ENCODE peak calls at places on chromosomes 13 and 19, in eight cellular contexts. G, L, P, F, U, D, H and X are unnamed samples.

GRCh38 chr19:54105796-54106195 is 3.1 kb downstream of the NDUFA3 start:
- DNase-seq in D (peak), L (no peak), H (no peak), P (no peak), G (no peak), U (no peak), F (no peak), X (no peak)

GRCh38 chr13:94703271-94703670 is 9.1 kb downstream of the SOX21 start:
- DNase-seq in H (no peak), P (no peak), F (no peak), D (no peak), L (no peak), G (no peak), U (no peak), X (no peak)

GRCh38 chr13:95226932-95227718 is 74.1 kb downstream of the ABCC4 start:
- DNase-seq in D (no peak), P (no peak), U (no peak), H (no peak), F (no peak), G (no peak), L (no peak), X (no peak)

GRCh38 chr19:30580673-30581072 is 208.5 kb downstream of the ZNF536 start:
- DNase-seq in U (no peak), P (no peak), H (no peak), F (no peak), L (no peak), D (no peak), G (no peak), X (no peak)

GRCh38 chr13:98506343-98507059 is 70.4 kb downstream of the STK24 start:
- DNase-seq in H (no peak), U (no peak), G (no peak), F (no peak), L (no peak), P (no peak), D (no peak), X (no peak)

GRCh38 chr19:28284389-28284788 is 928.6 kb downstream of the UQCRFS1 start:
- DNase-seq in G (no peak), P (no peak), U (no peak), D (no peak), F (no peak), L (no peak), H (no peak), X (no peak)

GRCh38 chr19:40415799-40416198 is 2.6 kb upstream of the PRX start:
- DNase-seq in F (no peak), P (no peak), D (no peak), H (no peak), G (no peak), L (no peak), U (no peak), X (no peak)

GRCh38 chr19:1265611-1266115 is 3.5 kb upstream of the CIRBP start:
- DNase-seq in P (peak), U (peak), L (peak), G (no peak), D (no peak), F (peak), H (no peak), X (no peak)

GRCh38 chr13:99256283-99256682 is 1.9 kb downstream of the GPR18 start:
- DNase-seq in D (no peak), P (no peak), F (peak), U (no peak), G (no peak), H (no peak), L (no peak), X (no peak)

GRCh38 chr13:43961909-43962308 is 82.2 kb downstream of the LACC1 start:
- DNase-seq in H (no peak), G (no peak), U (no peak), F (no peak), D (no peak), P (no peak), L (no peak), X (peak)

GRCh38 chr13:20475927-20476691 is 49.5 kb downstream of the CRYL1 start:
- DNase-seq in G (no peak), D (no peak), P (no peak), F (peak), H (peak), L (no peak), U (no peak), X (no peak)

GRCh38 chr19:31548941-31549340 is 199.7 kb upstream of the TSHZ3 start:
- DNase-seq in L (no peak), U (peak), D (no peak), P (peak), F (peak), H (no peak), G (peak), X (no peak)

GRCh38 chr19:1811472-1811894 is 593 bp downstream of the ATP8B3 start:
- DNase-seq in D (peak), G (no peak), L (peak), H (peak), U (peak), F (peak), P (peak), X (peak)

GRCh38 chr13:41313117-41313516 is 2.0 kb downstream of the NAA16 start:
- DNase-seq in P (no peak), F (no peak), U (no peak), H (no peak), G (no peak), L (no peak), D (no peak), X (no peak)

GRCh38 chr13:41313659-41314197 is 2.7 kb downstream of the NAA16 start:
- DNase-seq in F (no peak), H (no peak), G (no peak), U (no peak), P (no peak), D (no peak), L (no peak), X (no peak)

GRCh38 chr13:41308241-41308640 is 2.8 kb upstream of the NAA16 start:
- DNase-seq in G (no peak), H (no peak), L (no peak), P (no peak), F (no peak), U (no peak), D (no peak), X (no peak)

GRCh38 chr13:41311607-41312500 is 787 bp downstream of the NAA16 start:
- DNase-seq in G (no peak), P (peak), D (peak), F (peak), H (peak), U (peak), L (peak), X (peak)

DNA sequence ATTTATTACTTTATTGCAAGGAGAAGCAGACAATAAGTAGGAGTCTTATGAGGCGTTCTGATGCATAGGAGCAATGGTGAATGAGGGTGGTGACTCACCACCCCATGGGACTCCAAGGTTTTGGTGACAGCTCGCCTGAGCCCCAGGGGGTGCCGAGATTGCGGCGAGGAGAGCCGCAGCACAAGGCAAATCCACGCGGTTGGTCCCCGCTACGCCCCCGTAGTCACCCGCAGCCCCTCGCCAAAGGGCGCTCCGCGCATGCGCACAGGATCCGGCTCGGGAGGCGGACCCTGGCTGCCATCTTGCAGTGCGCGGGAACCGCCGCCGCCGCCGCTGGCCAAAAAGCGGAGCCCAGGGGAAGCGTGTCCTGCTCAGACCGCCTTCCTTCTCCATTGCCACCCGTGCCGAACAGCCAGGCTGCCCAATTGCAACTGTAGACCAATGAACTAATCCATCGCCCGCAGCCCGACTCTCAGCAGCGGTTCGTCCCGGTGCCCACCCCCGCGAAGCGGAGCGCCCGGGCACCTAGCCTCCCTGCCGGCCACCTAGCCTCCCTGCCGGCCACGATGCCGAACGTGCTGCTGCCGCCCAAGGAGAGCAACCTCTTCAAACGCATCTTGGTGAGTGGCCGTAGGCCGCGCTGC is at the start of gene NAA16:
- DNase-seq in H (peak), D (peak), U (peak), G (peak), P (peak), L (peak), F (peak), X (peak)
- TF ChIP-seq CTCF in H (no peak), D (no peak), U (no peak), G (no peak), P (no peak), L (peak), F (no peak), X (no peak)

DNA sequence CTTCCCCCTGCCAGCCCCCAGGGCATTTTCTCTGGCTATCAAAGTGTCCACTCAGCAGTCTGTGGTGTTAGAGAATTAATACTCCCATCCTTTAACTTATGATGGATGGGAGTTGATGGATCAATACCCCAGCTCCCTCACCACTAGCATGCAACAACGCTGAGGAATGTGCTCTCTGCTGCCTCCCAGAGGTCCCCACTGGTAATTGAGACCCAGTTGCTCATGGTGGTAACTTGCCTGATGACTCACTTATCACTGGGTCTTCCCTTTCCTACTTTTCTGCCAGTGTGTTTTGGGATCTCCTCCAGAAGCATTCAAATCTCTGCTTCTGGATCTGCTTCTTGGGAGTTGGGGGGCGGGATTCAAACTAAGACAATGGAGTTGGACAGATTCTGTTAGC is 20.3 kb upstream of the CACNA1A start:
- DNase-seq in U (peak), F (no peak), G (no peak), D (no peak), H (no peak), L (no peak), P (peak), X (peak)
- TF ChIP-seq CTCF in U (peak), F (peak), G (peak), D (no peak), H (peak), L (no peak), P (peak), X (peak)

DNA sequence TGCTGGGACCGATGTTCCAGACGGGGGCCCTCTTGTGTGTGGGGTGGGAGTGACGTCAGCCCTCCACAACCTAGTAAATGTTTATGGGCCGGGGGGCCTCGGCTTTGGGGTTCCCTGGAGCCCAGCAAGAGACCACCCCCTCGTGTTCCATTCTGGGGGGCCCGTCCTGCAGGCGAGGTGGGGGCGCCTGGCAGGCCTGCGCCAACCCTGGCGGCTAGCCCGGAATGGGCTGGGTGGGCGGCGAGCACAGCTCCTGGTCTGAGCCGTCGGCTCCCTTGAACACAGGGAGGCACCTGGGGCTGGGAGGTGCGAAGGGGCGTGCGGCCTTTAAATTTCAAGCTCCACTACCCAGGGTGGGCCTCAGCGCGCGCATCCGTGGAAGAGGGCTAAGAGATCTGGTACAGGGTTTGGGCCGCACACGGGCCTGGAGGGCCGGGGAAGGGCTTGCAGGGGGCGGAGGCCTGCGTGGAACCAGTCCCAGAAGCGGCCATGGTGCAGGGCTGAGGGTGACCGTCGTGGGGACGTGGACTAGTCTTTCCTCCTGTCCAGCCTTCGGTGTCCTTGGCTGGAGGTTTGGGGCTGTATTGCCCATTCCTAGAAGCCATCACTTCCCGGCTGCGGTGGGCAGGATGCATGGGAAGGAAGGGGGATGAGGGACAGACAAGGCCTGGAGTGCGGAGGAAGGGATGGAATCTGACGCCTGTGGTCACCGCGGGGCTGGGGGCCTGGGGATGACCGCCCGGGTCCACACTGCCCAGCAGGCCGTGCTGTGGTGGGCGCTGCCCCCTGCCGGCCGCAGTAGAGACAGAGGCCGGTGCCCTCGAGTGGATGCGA is 11.4 kb downstream of the NDUFA11 start:
- DNase-seq in H (no peak), P (peak), L (no peak), G (no peak), D (no peak), F (peak), U (peak), X (peak)
- TF ChIP-seq CTCF in H (peak), P (peak), L (peak), G (peak), D (peak), F (peak), U (peak), X (peak)

DNA sequence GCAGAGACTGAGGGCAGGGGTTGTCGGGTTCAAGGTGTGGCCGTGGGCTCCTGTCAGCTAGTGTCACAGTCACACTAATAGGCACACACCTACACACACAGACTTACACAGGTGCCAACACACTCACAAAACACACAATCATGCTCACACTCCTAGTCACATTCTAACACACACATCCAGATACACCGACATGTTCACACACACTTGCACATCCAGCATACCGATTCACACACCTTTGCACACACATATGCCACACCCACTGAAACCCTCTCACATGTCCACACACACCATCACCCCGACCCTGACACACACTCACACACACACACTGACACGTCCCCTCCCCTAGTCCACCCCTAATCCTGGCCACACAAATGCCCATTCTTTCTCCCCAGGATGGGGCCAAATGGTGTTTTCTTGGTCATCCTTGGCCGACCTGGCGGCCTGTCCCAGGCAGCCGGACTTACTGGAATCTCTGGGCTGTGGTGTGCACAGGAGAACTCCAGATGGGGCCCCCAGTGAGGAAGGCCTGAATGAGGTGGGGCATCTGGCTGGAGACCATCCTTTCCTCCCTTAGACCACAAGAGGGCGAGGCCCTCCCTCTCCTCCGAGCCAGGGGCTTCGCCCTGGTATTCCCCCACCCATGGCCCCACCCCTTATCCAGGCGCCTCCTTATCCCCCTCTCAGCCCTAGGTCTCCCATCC is 19.1 kb upstream of the PNMA8B start:
- DNase-seq in U (no peak), H (no peak), P (no peak), L (no peak), F (no peak), G (no peak), D (no peak), X (no peak)
- TF ChIP-seq CTCF in U (no peak), H (no peak), P (no peak), L (no peak), F (no peak), G (no peak), D (no peak), X (no peak)

GRCh38 chr19:18972851-18973250 is 31.8 kb upstream of the HOMER3 start:
- DNase-seq in P (peak), H (no peak), D (no peak), L (no peak), G (no peak), U (peak), F (no peak), X (no peak)

GRCh38 chr19:18975864-18976263 is 34.8 kb upstream of the HOMER3 start:
- DNase-seq in F (no peak), L (no peak), H (no peak), G (no peak), D (no peak), P (no peak), U (no peak), X (no peak)

GRCh38 chr19:18972301-18972831 is 31.3 kb upstream of the HOMER3 start:
- DNase-seq in F (peak), D (no peak), G (no peak), H (no peak), U (peak), L (no peak), P (peak), X (no peak)

GRCh38 chr19:18978616-18979015 is 37.6 kb upstream of the HOMER3 start:
- DNase-seq in P (no peak), L (no peak), U (no peak), F (no peak), G (no peak), D (no peak), H (no peak), X (no peak)

DNA sequence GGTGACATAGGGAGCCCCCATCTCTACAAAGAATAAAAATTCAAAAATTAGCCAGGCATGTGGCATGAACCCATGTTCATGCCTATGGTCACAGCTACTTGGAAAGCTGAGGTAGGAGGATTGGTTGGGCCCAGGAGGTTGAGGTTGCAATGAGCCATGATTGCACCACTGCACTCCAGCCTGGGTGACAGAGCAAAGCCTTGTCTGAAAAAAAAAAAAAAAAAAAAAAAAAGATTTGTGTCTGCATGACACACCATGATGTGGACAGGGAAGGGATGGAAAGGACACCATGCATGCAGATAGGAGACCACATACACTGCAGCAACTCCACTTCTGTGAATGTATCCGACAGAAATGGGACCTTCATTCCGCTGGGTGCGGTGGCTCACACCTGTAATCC is 34.0 kb upstream of the HOMER3 start:
- DNase-seq in F (no peak), P (no peak), U (no peak), D (no peak), H (no peak), L (no peak), G (no peak), X (no peak)
- TF ChIP-seq CTCF in F (no peak), P (no peak), U (no peak), D (no peak), H (no peak), L (no peak), G (no peak), X (no peak)